ENCODE peak calls at places on chromosomes 1 and 21, in five cellular contexts. W, T, C, U and N are unnamed samples.

GRCh38 chr1:15206418-15207030 is 40.5 kb upstream of the FHAD1 start:
- DNase-seq in W (no peak), T (no peak), C (peak), U (no peak), N (peak)

GRCh38 chr1:166086113-166086908 is 80.5 kb downstream of the FAM78B start:
- DNase-seq in W (no peak), T (no peak), C (no peak), U (no peak), N (no peak)

GRCh38 chr1:30551603-30552002 is 171.8 kb downstream of the MATN1 start:
- DNase-seq in W (no peak), T (no peak), C (no peak), U (no peak), N (no peak)

GRCh38 chr1:31689821-31690220 is 14.0 kb downstream of the COL16A1 start:
- DNase-seq in W (peak), T (no peak), C (peak), U (no peak), N (peak)

GRCh38 chr1:197942042-197942441 is 24.9 kb downstream of the LHX9 start:
- DNase-seq in W (no peak), T (no peak), C (no peak), U (no peak), N (no peak)

GRCh38 chr1:69290266-69290665 is 277.5 kb upstream of the LRRC7 start:
- DNase-seq in W (peak), T (no peak), C (no peak), U (no peak), N (no peak)

GRCh38 chr1:56576880-56577858 is 2.2 kb downstream of the PLPP3 start:
- DNase-seq in W (peak), T (no peak), C (peak), U (no peak), N (peak)

GRCh38 chr1:160161965-160162705 is 10.7 kb downstream of the ATP1A4 start:
- DNase-seq in W (peak), T (no peak), C (no peak), U (no peak), N (no peak)

GRCh38 chr1:56477164-56478111 is 101.9 kb downstream of the PLPP3 start:
- DNase-seq in W (peak), T (peak), C (no peak), U (no peak), N (no peak)

GRCh38 chr1:38482080-38482826 is 377.3 kb downstream of the RRAGC start:
- DNase-seq in W (no peak), T (no peak), C (no peak), U (no peak), N (no peak)

GRCh38 chr1:8169364-8170058 is 143.4 kb upstream of the ERRFI1 start:
- DNase-seq in W (peak), T (peak), C (peak), U (peak), N (peak)

GRCh38 chr1:14869197-14869596 is 270.7 kb downstream of the KAZN start:
- DNase-seq in W (no peak), T (no peak), C (no peak), U (no peak), N (no peak)

GRCh38 chr1:206914138-206914537 is 7.6 kb downstream of the FCMR start:
- DNase-seq in W (no peak), T (no peak), C (no peak), U (no peak), N (no peak)

GRCh38 chr21:45889961-45890360 is 91.6 kb upstream of the COL6A1 start:
- DNase-seq in W (no peak), T (no peak), C (no peak), U (no peak), N (no peak)

GRCh38 chr21:39518055-39518844 is 66.5 kb downstream of the SH3BGR start:
- DNase-seq in W (peak), T (no peak), C (peak), U (no peak), N (peak)

GRCh38 chr21:30340714-30341573 is 3.5 kb upstream of the KRTAP27-1 start:
- DNase-seq in W (peak), T (no peak), C (peak), U (no peak), N (peak)

GRCh38 chr1:113021430-113022085 is 51.4 kb upstream of the LRIG2 start:
- DNase-seq in W (peak), T (no peak), C (peak), U (no peak), N (peak)

GRCh38 chr1:17596186-17596585 is 56.7 kb downstream of the ARHGEF10L start:
- DNase-seq in W (no peak), T (no peak), C (no peak), U (no peak), N (no peak)

GRCh38 chr1:245085508-245086095 is 69.2 kb upstream of the KIF26B start:
- DNase-seq in W (peak), T (no peak), C (peak), U (no peak), N (peak)

GRCh38 chr1:39642796-39643195 is 3.4 kb upstream of the HEYL start:
- DNase-seq in W (no peak), T (no peak), C (no peak), U (no peak), N (no peak)

GRCh38 chr1:111982428-111982827 is 7.0 kb downstream of the KCND3 start:
- DNase-seq in W (no peak), T (no peak), C (no peak), U (no peak), N (no peak)

GRCh38 chr1:93395195-93395594 is 49.5 kb downstream of the DR1 start:
- DNase-seq in W (peak), T (no peak), C (peak), U (no peak), N (no peak)

GRCh38 chr1:173420330-173420806 is 56.8 kb upstream of the PRDX6 start:
- DNase-seq in W (peak), T (no peak), C (peak), U (no peak), N (peak)

GRCh38 chr1:178146456-178146855 is 52.6 kb downstream of the RASAL2 start:
- DNase-seq in W (no peak), T (no peak), C (no peak), U (no peak), N (no peak)

GRCh38 chr1:26645734-26646133 is 50.1 kb upstream of the ARID1A start:
- DNase-seq in W (no peak), T (no peak), C (no peak), U (no peak), N (no peak)

GRCh38 chr1:110639724-110640386 is 33.7 kb upstream of the KCNA2 start:
- DNase-seq in W (peak), T (no peak), C (peak), U (no peak), N (no peak)

GRCh38 chr21:46153259-46154154 is 1.9 kb downstream of the FTCD start:
- DNase-seq in W (peak), T (peak), C (no peak), U (no peak), N (no peak)

GRCh38 chr1:44294588-44295007 is 60.5 kb downstream of the ERI3 start:
- DNase-seq in W (peak), T (peak), C (no peak), U (no peak), N (no peak)

GRCh38 chr1:111801071-111801850 is 45.6 kb downstream of the DDX20 start:
- DNase-seq in W (no peak), T (no peak), C (no peak), U (no peak), N (no peak)

GRCh38 chr1:2229921-2230700 is 2.0 kb downstream of the SKI start:
- DNase-seq in W (peak), T (no peak), C (peak), U (no peak), N (peak)

GRCh38 chr1:23957096-23957495 is 2.5 kb upstream of the PNRC2 start:
- DNase-seq in W (no peak), T (no peak), C (peak), U (no peak), N (peak)

GRCh38 chr1:90721210-90722194 is 4.4 kb upstream of the BARHL2 start:
- DNase-seq in W (peak), T (no peak), C (peak), U (no peak), N (peak)

GRCh38 chr1:12275370-12275769 is 45.5 kb downstream of the VPS13D start:
- DNase-seq in W (peak), T (no peak), C (no peak), U (no peak), N (peak)

GRCh38 chr1:85611856-85612255 is 31.3 kb downstream of the CCN1 start:
- DNase-seq in W (peak), T (no peak), C (peak), U (no peak), N (peak)
- H3K27ac ChIP-seq in W (peak), T (no peak), C (peak), U (peak), N (peak)

GRCh38 chr1:13517193-13517812 is 3.5 kb upstream of the LRRC38 start:
- DNase-seq in W (peak), T (no peak), C (no peak), U (no peak), N (no peak)
- TF ChIP-seq CTCF in W (peak), T (peak), C (no peak), U (peak), N (peak)

GRCh38 chr21:26939532-26940181 is 27.2 kb downstream of the ADAMTS5 start:
- DNase-seq in W (no peak), T (no peak), C (no peak), U (no peak), N (no peak)
- H3K27ac ChIP-seq in W (no peak), T (no peak), C (no peak), U (no peak), N (no peak)

GRCh38 chr1:181151378-181152326 is 63.2 kb downstream of the IER5 start:
- DNase-seq in W (peak), T (no peak), C (no peak), U (no peak), N (no peak)

GRCh38 chr1:181150842-181151241 is 62.3 kb downstream of the IER5 start:
- DNase-seq in W (no peak), T (no peak), C (no peak), U (no peak), N (no peak)

GRCh38 chr1:181153634-181153961 is 65.1 kb downstream of the IER5 start:
- DNase-seq in W (no peak), T (no peak), C (no peak), U (no peak), N (no peak)

GRCh38 chr1:181155339-181155738 is 66.8 kb downstream of the IER5 start:
- DNase-seq in W (no peak), T (no peak), C (no peak), U (no peak), N (no peak)

DNA sequence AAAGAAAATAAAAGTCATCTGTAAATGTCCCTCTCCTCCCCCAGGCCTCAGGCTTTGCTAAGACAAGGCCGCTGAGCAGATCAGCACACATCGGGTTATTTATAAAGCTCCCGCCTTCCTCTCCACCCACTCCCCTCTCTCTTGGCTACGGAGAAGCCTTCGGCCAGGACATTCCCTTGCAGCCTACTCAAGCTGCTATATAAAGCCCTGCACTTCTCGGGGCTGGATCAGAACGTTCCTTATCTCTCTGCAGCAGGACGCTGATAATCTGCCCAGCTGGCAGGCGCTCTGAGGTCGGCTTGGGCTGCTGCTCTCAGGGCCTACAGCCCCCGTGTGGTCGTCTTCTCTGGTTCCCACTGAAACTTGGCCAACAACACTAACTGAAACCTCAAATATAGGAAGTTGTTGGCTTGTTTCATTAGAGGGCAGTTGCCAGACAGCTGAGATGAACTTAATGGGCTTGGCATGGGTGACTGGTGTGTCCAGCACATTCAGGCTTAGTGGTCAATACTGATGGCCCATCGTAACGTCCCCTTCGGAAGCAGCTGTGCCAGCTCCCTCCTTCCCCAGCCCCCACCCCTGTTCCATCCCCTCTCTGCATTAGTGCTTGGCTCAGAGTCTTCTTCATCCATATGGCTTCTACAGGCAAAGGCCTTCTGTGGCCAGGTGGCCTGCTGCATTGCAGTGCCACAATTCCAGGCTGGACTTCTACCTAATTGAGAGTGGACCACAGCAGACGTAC is 64.6 kb downstream of the IER5 start:
- DNase-seq in W (peak), T (peak), C (no peak), U (no peak), N (no peak)
- TF ChIP-seq CTCF in W (peak), T (no peak), C (no peak), U (no peak), N (no peak)

GRCh38 chr1:151704246-151704645 is 12.4 kb downstream of the CELF3 start:
- DNase-seq in W (no peak), T (no peak), C (no peak), U (no peak), N (no peak)

GRCh38 chr1:151702936-151703335 is 13.7 kb downstream of the CELF3 start:
- DNase-seq in W (no peak), T (no peak), C (no peak), U (no peak), N (no peak)

GRCh38 chr1:151703813-151704212 is 12.8 kb downstream of the CELF3 start:
- DNase-seq in W (no peak), T (no peak), C (no peak), U (no peak), N (no peak)

GRCh38 chr1:151705146-151705545 is 11.5 kb downstream of the CELF3 start:
- DNase-seq in W (no peak), T (no peak), C (no peak), U (no peak), N (no peak)

GRCh38 chr1:151701515-151701914 is 15.1 kb downstream of the CELF3 start:
- DNase-seq in W (no peak), T (no peak), C (no peak), U (no peak), N (no peak)
- H3K27ac ChIP-seq in W (no peak), T (no peak), C (no peak), U (no peak), N (no peak)

GRCh38 chr1:101769520-101769919 is 227.2 kb downstream of the OLFM3 start:
- DNase-seq in W (peak), T (no peak), C (no peak), U (no peak), N (no peak)
- TF ChIP-seq CTCF in W (peak), T (no peak), C (peak), U (peak), N (peak)

GRCh38 chr1:228802386-228803221 is 67.3 kb downstream of the RHOU start:
- DNase-seq in W (peak), T (no peak), C (no peak), U (no peak), N (no peak)

GRCh38 chr1:228804173-228804572 is 68.9 kb downstream of the RHOU start:
- DNase-seq in W (no peak), T (no peak), C (no peak), U (no peak), N (no peak)

GRCh38 chr1:228804640-228805413 is 69.5 kb downstream of the RHOU start:
- DNase-seq in W (peak), T (no peak), C (no peak), U (no peak), N (no peak)

GRCh38 chr1:228801068-228801467 is 65.8 kb downstream of the RHOU start:
- DNase-seq in W (peak), T (no peak), C (no peak), U (no peak), N (no peak)

GRCh38 chr1:228803421-228803820 is 68.1 kb downstream of the RHOU start:
- DNase-seq in W (no peak), T (no peak), C (no peak), U (no peak), N (no peak)
- H3K27ac ChIP-seq in W (no peak), T (no peak), C (no peak), U (peak), N (no peak)

GRCh38 chr1:155000725-155001437 is 1.7 kb upstream of the ZBTB7B start:
- DNase-seq in W (peak), T (peak), C (peak), U (no peak), N (peak)
- TF ChIP-seq CTCF in W (no peak), T (no peak), C (no peak), U (peak), N (no peak)